ENCODE peak calls at places on chromosome 16, in four cellular contexts. F, V, Q and C are unnamed samples.

GRCh38 chr16:1791943-1792812 is 1.3 kb downstream of the IGFALS start:
- DNase-seq in F (no peak), V (no peak), Q (no peak), C (no peak)

GRCh38 chr16:11439790-11440656 is 94.8 kb downstream of the RMI2 start:
- DNase-seq in F (no peak), V (no peak), Q (no peak), C (no peak)

GRCh38 chr16:85421338-85422123 is 191.6 kb upstream of the GSE1 start:
- DNase-seq in F (no peak), V (peak), Q (no peak), C (no peak)

GRCh38 chr16:1216296-1216619 is 8.8 kb downstream of the TPSG1 start:
- DNase-seq in F (no peak), V (no peak), Q (no peak), C (no peak)

GRCh38 chr16:9046667-9047055 is 44.8 kb upstream of the HAPSTR1 start:
- DNase-seq in F (no peak), V (no peak), Q (no peak), C (no peak)

GRCh38 chr16:969508-970378 is 1.0 kb downstream of the LMF1 start:
- DNase-seq in F (no peak), V (no peak), Q (peak), C (no peak)

GRCh38 chr16:6897910-6898475 is 434.7 kb upstream of the RBFOX1 start:
- DNase-seq in F (no peak), V (no peak), Q (no peak), C (no peak)

GRCh38 chr16:75792781-75793180 is 66.5 kb upstream of the CPHXL start:
- DNase-seq in F (no peak), V (no peak), Q (no peak), C (no peak)

GRCh38 chr16:58264961-58265479 is 29.8 kb downstream of the PRSS54 start:
- DNase-seq in F (peak), V (no peak), Q (peak), C (no peak)

GRCh38 chr16:87040169-87041117 is 276.7 kb downstream of the C16orf95 start:
- DNase-seq in F (no peak), V (no peak), Q (no peak), C (no peak)